ENCODE peak calls at places on chromosome 19, in ten cellular contexts. One of them, this sample, is unnamed.

GRCh38 chr19:20167020-20167644 is at the start of gene ZNF486:
- DNase-seq in AG09309: peak
- DNase-seq in epithelial cell of esophagus: peak
- DNase-seq in GM13976: peak
- DNase-seq in stomach: peak
- DNase-seq in breast epithelium: peak
- DNase-seq in PC-9: peak
- DNase-seq in foreskin fibroblast: peak
- DNase-seq in lower leg skin: peak
- DNase-seq in progenitor cell of endocrine pancreas: peak
- DNase-seq in this sample: peak

GRCh38 chr19:44947041-44947581 is 1.3 kb downstream of the APOC2 start:
- DNase-seq in AG09309: no peak
- DNase-seq in epithelial cell of esophagus: no peak
- DNase-seq in GM13976: no peak
- DNase-seq in stomach: no peak
- DNase-seq in breast epithelium: no peak
- DNase-seq in PC-9: no peak
- DNase-seq in foreskin fibroblast: peak
- DNase-seq in lower leg skin: no peak
- DNase-seq in progenitor cell of endocrine pancreas: no peak
- DNase-seq in this sample: no peak

GRCh38 chr19:50214699-50215543 is 11.5 kb downstream of the MYH14 start:
- DNase-seq in AG09309: no peak
- DNase-seq in epithelial cell of esophagus: peak
- DNase-seq in GM13976: no peak
- DNase-seq in stomach: peak
- DNase-seq in breast epithelium: peak
- DNase-seq in PC-9: peak
- DNase-seq in foreskin fibroblast: no peak
- DNase-seq in lower leg skin: peak
- DNase-seq in progenitor cell of endocrine pancreas: peak
- DNase-seq in this sample: no peak

GRCh38 chr19:7994114-7994513 is 11.3 kb downstream of the ELAVL1 start:
- DNase-seq in AG09309: no peak
- DNase-seq in epithelial cell of esophagus: no peak
- DNase-seq in GM13976: no peak
- DNase-seq in stomach: no peak
- DNase-seq in breast epithelium: no peak
- DNase-seq in PC-9: no peak
- DNase-seq in foreskin fibroblast: no peak
- DNase-seq in lower leg skin: no peak
- DNase-seq in progenitor cell of endocrine pancreas: no peak
- DNase-seq in this sample: no peak

GRCh38 chr19:33302175-33302973 is at the start of gene CEBPA:
- DNase-seq in AG09309: no peak
- DNase-seq in epithelial cell of esophagus: peak
- DNase-seq in GM13976: peak
- DNase-seq in stomach: peak
- DNase-seq in breast epithelium: peak
- DNase-seq in PC-9: peak
- DNase-seq in foreskin fibroblast: peak
- DNase-seq in lower leg skin: no peak
- DNase-seq in progenitor cell of endocrine pancreas: peak
- DNase-seq in this sample: peak

GRCh38 chr19:14059093-14059480 is 2.8 kb downstream of the PALM3 start:
- DNase-seq in AG09309: no peak
- DNase-seq in epithelial cell of esophagus: no peak
- DNase-seq in GM13976: peak
- DNase-seq in stomach: peak
- DNase-seq in breast epithelium: no peak
- DNase-seq in PC-9: no peak
- DNase-seq in foreskin fibroblast: peak
- DNase-seq in lower leg skin: no peak
- DNase-seq in progenitor cell of endocrine pancreas: no peak
- DNase-seq in this sample: peak

GRCh38 chr19:54254195-54254906 is 2.7 kb downstream of the LILRB5 start:
- DNase-seq in AG09309: no peak
- DNase-seq in epithelial cell of esophagus: no peak
- DNase-seq in GM13976: no peak
- DNase-seq in stomach: no peak
- DNase-seq in breast epithelium: no peak
- DNase-seq in PC-9: no peak
- DNase-seq in foreskin fibroblast: no peak
- DNase-seq in lower leg skin: no peak
- DNase-seq in progenitor cell of endocrine pancreas: no peak
- DNase-seq in this sample: no peak

GRCh38 chr19:33726756-33727155 is 69.9 kb upstream of the KCTD15 start:
- DNase-seq in AG09309: no peak
- DNase-seq in epithelial cell of esophagus: no peak
- DNase-seq in GM13976: no peak
- DNase-seq in stomach: no peak
- DNase-seq in breast epithelium: no peak
- DNase-seq in PC-9: no peak
- DNase-seq in foreskin fibroblast: no peak
- DNase-seq in lower leg skin: no peak
- DNase-seq in progenitor cell of endocrine pancreas: no peak
- DNase-seq in this sample: no peak

GRCh38 chr19:13169769-13170168 is 19.6 kb downstream of the IER2 start:
- DNase-seq in AG09309: no peak
- DNase-seq in epithelial cell of esophagus: peak
- DNase-seq in GM13976: no peak
- DNase-seq in stomach: peak
- DNase-seq in breast epithelium: peak
- DNase-seq in PC-9: peak
- DNase-seq in foreskin fibroblast: peak
- DNase-seq in lower leg skin: peak
- DNase-seq in progenitor cell of endocrine pancreas: no peak
- DNase-seq in this sample: no peak

GRCh38 chr19:48484247-48484893 is 15.2 kb downstream of the CYTH2 start:
- DNase-seq in AG09309: no peak
- DNase-seq in epithelial cell of esophagus: no peak
- DNase-seq in GM13976: no peak
- DNase-seq in stomach: no peak
- DNase-seq in breast epithelium: no peak
- DNase-seq in PC-9: no peak
- DNase-seq in foreskin fibroblast: no peak
- DNase-seq in lower leg skin: no peak
- DNase-seq in progenitor cell of endocrine pancreas: no peak
- DNase-seq in this sample: no peak

GRCh38 chr19:42216653-42217521 is 590 bp downstream of the DEDD2 start:
- DNase-seq in AG09309: no peak
- DNase-seq in epithelial cell of esophagus: peak
- DNase-seq in GM13976: peak
- DNase-seq in stomach: peak
- DNase-seq in breast epithelium: peak
- DNase-seq in PC-9: peak
- DNase-seq in foreskin fibroblast: peak
- DNase-seq in lower leg skin: no peak
- DNase-seq in progenitor cell of endocrine pancreas: peak
- DNase-seq in this sample: peak

GRCh38 chr19:48353682-48354081 is 10.1 kb downstream of the TMEM143 start:
- DNase-seq in AG09309: no peak
- DNase-seq in epithelial cell of esophagus: no peak
- DNase-seq in GM13976: no peak
- DNase-seq in stomach: no peak
- DNase-seq in breast epithelium: no peak
- DNase-seq in PC-9: no peak
- DNase-seq in foreskin fibroblast: peak
- DNase-seq in lower leg skin: no peak
- DNase-seq in progenitor cell of endocrine pancreas: no peak
- DNase-seq in this sample: no peak

GRCh38 chr19:30022659-30023058 is 80.6 kb downstream of the URI1 start:
- DNase-seq in AG09309: no peak
- DNase-seq in epithelial cell of esophagus: no peak
- DNase-seq in GM13976: no peak
- DNase-seq in stomach: no peak
- DNase-seq in breast epithelium: no peak
- DNase-seq in PC-9: no peak
- DNase-seq in foreskin fibroblast: no peak
- DNase-seq in lower leg skin: no peak
- DNase-seq in progenitor cell of endocrine pancreas: no peak
- DNase-seq in this sample: no peak

GRCh38 chr19:571127-571974 is 1.0 kb upstream of the BSG start:
- DNase-seq in AG09309: no peak
- DNase-seq in epithelial cell of esophagus: peak
- DNase-seq in GM13976: no peak
- DNase-seq in stomach: peak
- DNase-seq in breast epithelium: peak
- DNase-seq in PC-9: peak
- DNase-seq in foreskin fibroblast: peak
- DNase-seq in lower leg skin: peak
- DNase-seq in progenitor cell of endocrine pancreas: no peak
- DNase-seq in this sample: peak

GRCh38 chr19:44748426-44749254 is at the start of gene BCL3:
- DNase-seq in AG09309: no peak
- DNase-seq in epithelial cell of esophagus: peak
- DNase-seq in GM13976: peak
- DNase-seq in stomach: peak
- DNase-seq in breast epithelium: peak
- DNase-seq in PC-9: peak
- DNase-seq in foreskin fibroblast: peak
- DNase-seq in lower leg skin: peak
- DNase-seq in progenitor cell of endocrine pancreas: no peak
- DNase-seq in this sample: no peak

GRCh38 chr19:8397746-8398721 is 7.9 kb downstream of the RAB11B start:
- DNase-seq in AG09309: no peak
- DNase-seq in epithelial cell of esophagus: no peak
- DNase-seq in GM13976: no peak
- DNase-seq in stomach: no peak
- DNase-seq in breast epithelium: no peak
- DNase-seq in PC-9: no peak
- DNase-seq in foreskin fibroblast: no peak
- DNase-seq in lower leg skin: no peak
- DNase-seq in progenitor cell of endocrine pancreas: no peak
- DNase-seq in this sample: no peak

GRCh38 chr19:3360494-3361383 is 5.6 kb upstream of the NFIC start:
- DNase-seq in AG09309: no peak
- DNase-seq in epithelial cell of esophagus: peak
- DNase-seq in GM13976: peak
- DNase-seq in stomach: peak
- DNase-seq in breast epithelium: no peak
- DNase-seq in PC-9: no peak
- DNase-seq in foreskin fibroblast: peak
- DNase-seq in lower leg skin: peak
- DNase-seq in progenitor cell of endocrine pancreas: no peak
- DNase-seq in this sample: no peak

GRCh38 chr19:48174445-48175030 is 4.1 kb downstream of the ZSWIM9 start:
- DNase-seq in AG09309: no peak
- DNase-seq in epithelial cell of esophagus: no peak
- DNase-seq in GM13976: no peak
- DNase-seq in stomach: no peak
- DNase-seq in breast epithelium: no peak
- DNase-seq in PC-9: no peak
- DNase-seq in foreskin fibroblast: no peak
- DNase-seq in lower leg skin: no peak
- DNase-seq in progenitor cell of endocrine pancreas: no peak
- DNase-seq in this sample: no peak

GRCh38 chr19:58562126-58563033 is 4.0 kb upstream of the UBE2M start:
- DNase-seq in AG09309: no peak
- DNase-seq in epithelial cell of esophagus: peak
- DNase-seq in GM13976: no peak
- DNase-seq in stomach: peak
- DNase-seq in breast epithelium: no peak
- DNase-seq in PC-9: no peak
- DNase-seq in foreskin fibroblast: peak
- DNase-seq in lower leg skin: no peak
- DNase-seq in progenitor cell of endocrine pancreas: no peak
- DNase-seq in this sample: no peak

DNA sequence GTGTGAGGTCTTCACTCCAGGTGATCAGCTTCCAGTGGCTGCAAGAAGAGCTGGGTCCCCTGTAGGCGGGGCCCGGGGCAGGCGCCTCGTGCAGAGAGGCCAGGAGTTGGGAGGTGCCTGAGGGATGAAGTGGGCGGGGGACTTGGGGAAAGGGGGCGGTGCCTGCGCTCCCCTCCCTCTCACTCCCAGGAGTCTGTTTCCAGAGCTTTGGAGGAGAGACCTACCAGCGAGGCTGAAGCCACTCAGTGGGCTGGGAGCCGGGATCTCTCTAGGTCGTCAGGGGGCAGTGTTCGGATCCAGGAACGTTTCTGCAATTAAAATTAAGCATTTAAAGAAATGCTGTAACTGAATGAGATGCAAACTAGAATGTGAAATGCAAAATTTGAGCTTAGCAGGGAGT is 11.8 kb downstream of the ZNF160 start:
- DNase-seq in AG09309: no peak
- DNase-seq in epithelial cell of esophagus: no peak
- DNase-seq in GM13976: no peak
- DNase-seq in stomach: no peak
- DNase-seq in breast epithelium: no peak
- DNase-seq in PC-9: no peak
- DNase-seq in foreskin fibroblast: no peak
- DNase-seq in lower leg skin: no peak
- DNase-seq in progenitor cell of endocrine pancreas: no peak
- DNase-seq in this sample: no peak
- TF ChIP-seq CTCF in AG09309: no peak
- TF ChIP-seq CTCF in epithelial cell of esophagus: no peak
- TF ChIP-seq CTCF in GM13976: no peak
- TF ChIP-seq CTCF in stomach: no peak
- TF ChIP-seq CTCF in breast epithelium: no peak
- TF ChIP-seq CTCF in PC-9: no peak
- TF ChIP-seq CTCF in foreskin fibroblast: no peak
- TF ChIP-seq CTCF in lower leg skin: no peak
- TF ChIP-seq CTCF in progenitor cell of endocrine pancreas: no peak
- TF ChIP-seq CTCF in this sample: no peak

GRCh38 chr19:40266912-40267600 is 18.1 kb downstream of the AKT2 start:
- DNase-seq in AG09309: no peak
- DNase-seq in epithelial cell of esophagus: no peak
- DNase-seq in GM13976: no peak
- DNase-seq in stomach: no peak
- DNase-seq in breast epithelium: no peak
- DNase-seq in PC-9: no peak
- DNase-seq in foreskin fibroblast: no peak
- DNase-seq in lower leg skin: no peak
- DNase-seq in progenitor cell of endocrine pancreas: no peak
- DNase-seq in this sample: no peak
- TF ChIP-seq CTCF in AG09309: no peak
- TF ChIP-seq CTCF in epithelial cell of esophagus: no peak
- TF ChIP-seq CTCF in GM13976: no peak
- TF ChIP-seq CTCF in stomach: no peak
- TF ChIP-seq CTCF in breast epithelium: no peak
- TF ChIP-seq CTCF in PC-9: no peak
- TF ChIP-seq CTCF in foreskin fibroblast: no peak
- TF ChIP-seq CTCF in lower leg skin: no peak
- TF ChIP-seq CTCF in progenitor cell of endocrine pancreas: no peak
- TF ChIP-seq CTCF in this sample: no peak

GRCh38 chr19:51339687-51340656 is 2.0 kb downstream of the VSIG10L start:
- DNase-seq in AG09309: peak
- DNase-seq in epithelial cell of esophagus: peak
- DNase-seq in GM13976: peak
- DNase-seq in stomach: peak
- DNase-seq in breast epithelium: peak
- DNase-seq in PC-9: peak
- DNase-seq in foreskin fibroblast: peak
- DNase-seq in lower leg skin: peak
- DNase-seq in progenitor cell of endocrine pancreas: peak
- DNase-seq in this sample: peak
- TF ChIP-seq CTCF in AG09309: no peak
- TF ChIP-seq CTCF in epithelial cell of esophagus: peak
- TF ChIP-seq CTCF in GM13976: peak
- TF ChIP-seq CTCF in stomach: no peak
- TF ChIP-seq CTCF in breast epithelium: peak
- TF ChIP-seq CTCF in PC-9: no peak
- TF ChIP-seq CTCF in foreskin fibroblast: peak
- TF ChIP-seq CTCF in lower leg skin: no peak
- TF ChIP-seq CTCF in progenitor cell of endocrine pancreas: peak
- TF ChIP-seq CTCF in this sample: peak

GRCh38 chr19:35513975-35514809 is 743 bp upstream of the DMKN start:
- DNase-seq in AG09309: no peak
- DNase-seq in epithelial cell of esophagus: peak
- DNase-seq in GM13976: no peak
- DNase-seq in stomach: no peak
- DNase-seq in breast epithelium: no peak
- DNase-seq in PC-9: peak
- DNase-seq in foreskin fibroblast: peak
- DNase-seq in lower leg skin: no peak
- DNase-seq in progenitor cell of endocrine pancreas: no peak
- DNase-seq in this sample: no peak
- TF ChIP-seq CTCF in AG09309: no peak
- TF ChIP-seq CTCF in epithelial cell of esophagus: peak
- TF ChIP-seq CTCF in GM13976: no peak
- TF ChIP-seq CTCF in stomach: no peak
- TF ChIP-seq CTCF in breast epithelium: no peak
- TF ChIP-seq CTCF in PC-9: peak
- TF ChIP-seq CTCF in foreskin fibroblast: no peak
- TF ChIP-seq CTCF in lower leg skin: no peak
- TF ChIP-seq CTCF in progenitor cell of endocrine pancreas: peak
- TF ChIP-seq CTCF in this sample: no peak